ENCODE peak calls at places on chromosomes 11 and 22, in nine cellular contexts. One of them, this sample, is unnamed.

GRCh38 chr22:19718255-19719054 is 4.2 kb downstream of the SEPTIN5 start:
- DNase-seq in A549: no peak
- DNase-seq in HFFc6: no peak
- DNase-seq in cardiac muscle cell: no peak
- DNase-seq in sigmoid colon: no peak
- DNase-seq in mucosa of descending colon: no peak
- DNase-seq in tibial artery: no peak
- DNase-seq in lower leg skin: no peak
- DNase-seq in endothelial cell: no peak
- DNase-seq in this sample: no peak

GRCh38 chr22:38176170-38176741 is 5.4 kb downstream of the PLA2G6 start:
- DNase-seq in A549: no peak
- DNase-seq in HFFc6: peak
- DNase-seq in cardiac muscle cell: no peak
- DNase-seq in sigmoid colon: peak
- DNase-seq in mucosa of descending colon: peak
- DNase-seq in tibial artery: peak
- DNase-seq in lower leg skin: peak
- DNase-seq in endothelial cell: peak
- DNase-seq in this sample: no peak

GRCh38 chr11:113304916-113305315 is 9.5 kb upstream of the TTC12 start:
- DNase-seq in A549: no peak
- DNase-seq in HFFc6: no peak
- DNase-seq in cardiac muscle cell: no peak
- DNase-seq in sigmoid colon: no peak
- DNase-seq in mucosa of descending colon: no peak
- DNase-seq in tibial artery: no peak
- DNase-seq in lower leg skin: no peak
- DNase-seq in endothelial cell: no peak
- DNase-seq in this sample: no peak

GRCh38 chr11:65575568-65576231 is at the start of gene EHBP1L1:
- DNase-seq in A549: peak
- DNase-seq in HFFc6: no peak
- DNase-seq in cardiac muscle cell: peak
- DNase-seq in sigmoid colon: peak
- DNase-seq in mucosa of descending colon: peak
- DNase-seq in tibial artery: peak
- DNase-seq in lower leg skin: peak
- DNase-seq in endothelial cell: peak
- DNase-seq in this sample: no peak

GRCh38 chr11:7596975-7597391 is 76.3 kb downstream of the CYB5R2 start:
- DNase-seq in A549: no peak
- DNase-seq in HFFc6: no peak
- DNase-seq in cardiac muscle cell: no peak
- DNase-seq in sigmoid colon: peak
- DNase-seq in mucosa of descending colon: peak
- DNase-seq in tibial artery: no peak
- DNase-seq in lower leg skin: no peak
- DNase-seq in endothelial cell: no peak
- DNase-seq in this sample: no peak

GRCh38 chr11:78066471-78066870 is 2.8 kb downstream of the THRSP start:
- DNase-seq in A549: no peak
- DNase-seq in HFFc6: no peak
- DNase-seq in cardiac muscle cell: no peak
- DNase-seq in sigmoid colon: no peak
- DNase-seq in mucosa of descending colon: no peak
- DNase-seq in tibial artery: no peak
- DNase-seq in lower leg skin: no peak
- DNase-seq in endothelial cell: no peak
- DNase-seq in this sample: no peak

GRCh38 chr11:118634435-118635236 is 27.2 kb downstream of the PHLDB1 start:
- DNase-seq in A549: no peak
- DNase-seq in HFFc6: no peak
- DNase-seq in cardiac muscle cell: peak
- DNase-seq in sigmoid colon: peak
- DNase-seq in mucosa of descending colon: peak
- DNase-seq in tibial artery: peak
- DNase-seq in lower leg skin: peak
- DNase-seq in endothelial cell: peak
- DNase-seq in this sample: no peak

GRCh38 chr11:36594316-36594989 is at the start of gene IFTAP:
- DNase-seq in A549: peak
- DNase-seq in HFFc6: peak
- DNase-seq in cardiac muscle cell: peak
- DNase-seq in sigmoid colon: peak
- DNase-seq in mucosa of descending colon: peak
- DNase-seq in tibial artery: peak
- DNase-seq in lower leg skin: peak
- DNase-seq in endothelial cell: peak
- DNase-seq in this sample: no peak

GRCh38 chr11:77819921-77820564 is 479 bp downstream of the RSF1 start:
- DNase-seq in A549: peak
- DNase-seq in HFFc6: no peak
- DNase-seq in cardiac muscle cell: peak
- DNase-seq in sigmoid colon: peak
- DNase-seq in mucosa of descending colon: peak
- DNase-seq in tibial artery: peak
- DNase-seq in lower leg skin: peak
- DNase-seq in endothelial cell: peak
- DNase-seq in this sample: no peak

GRCh38 chr11:12921580-12922157 is 87.4 kb upstream of the RASSF10 start:
- DNase-seq in A549: no peak
- DNase-seq in HFFc6: no peak
- DNase-seq in cardiac muscle cell: no peak
- DNase-seq in sigmoid colon: no peak
- DNase-seq in mucosa of descending colon: no peak
- DNase-seq in tibial artery: no peak
- DNase-seq in lower leg skin: no peak
- DNase-seq in endothelial cell: no peak
- DNase-seq in this sample: no peak

GRCh38 chr11:44604171-44604581 is 38.7 kb downstream of the CD82 start:
- DNase-seq in A549: no peak
- DNase-seq in HFFc6: no peak
- DNase-seq in cardiac muscle cell: no peak
- DNase-seq in sigmoid colon: no peak
- DNase-seq in mucosa of descending colon: no peak
- DNase-seq in tibial artery: no peak
- DNase-seq in lower leg skin: no peak
- DNase-seq in endothelial cell: no peak
- DNase-seq in this sample: no peak

GRCh38 chr22:21443735-21444421 is 23.3 kb upstream of the TMEM191C start:
- DNase-seq in A549: no peak
- DNase-seq in HFFc6: no peak
- DNase-seq in cardiac muscle cell: no peak
- DNase-seq in sigmoid colon: peak
- DNase-seq in mucosa of descending colon: peak
- DNase-seq in tibial artery: peak
- DNase-seq in lower leg skin: peak
- DNase-seq in endothelial cell: peak
- DNase-seq in this sample: peak

GRCh38 chr11:47143322-47143721 is 33.4 kb downstream of the ARFGAP2 start:
- DNase-seq in A549: no peak
- DNase-seq in HFFc6: peak
- DNase-seq in cardiac muscle cell: no peak
- DNase-seq in sigmoid colon: peak
- DNase-seq in mucosa of descending colon: no peak
- DNase-seq in tibial artery: peak
- DNase-seq in lower leg skin: peak
- DNase-seq in endothelial cell: no peak
- DNase-seq in this sample: no peak

GRCh38 chr11:128501576-128502549 is 85.5 kb downstream of the ETS1 start:
- DNase-seq in A549: no peak
- DNase-seq in HFFc6: peak
- DNase-seq in cardiac muscle cell: no peak
- DNase-seq in sigmoid colon: no peak
- DNase-seq in mucosa of descending colon: no peak
- DNase-seq in tibial artery: no peak
- DNase-seq in lower leg skin: no peak
- DNase-seq in endothelial cell: peak
- DNase-seq in this sample: no peak

GRCh38 chr11:31794546-31794945 is 16.6 kb downstream of the PAX6 start:
- DNase-seq in A549: no peak
- DNase-seq in HFFc6: no peak
- DNase-seq in cardiac muscle cell: no peak
- DNase-seq in sigmoid colon: no peak
- DNase-seq in mucosa of descending colon: no peak
- DNase-seq in tibial artery: no peak
- DNase-seq in lower leg skin: no peak
- DNase-seq in endothelial cell: no peak
- DNase-seq in this sample: no peak

DNA sequence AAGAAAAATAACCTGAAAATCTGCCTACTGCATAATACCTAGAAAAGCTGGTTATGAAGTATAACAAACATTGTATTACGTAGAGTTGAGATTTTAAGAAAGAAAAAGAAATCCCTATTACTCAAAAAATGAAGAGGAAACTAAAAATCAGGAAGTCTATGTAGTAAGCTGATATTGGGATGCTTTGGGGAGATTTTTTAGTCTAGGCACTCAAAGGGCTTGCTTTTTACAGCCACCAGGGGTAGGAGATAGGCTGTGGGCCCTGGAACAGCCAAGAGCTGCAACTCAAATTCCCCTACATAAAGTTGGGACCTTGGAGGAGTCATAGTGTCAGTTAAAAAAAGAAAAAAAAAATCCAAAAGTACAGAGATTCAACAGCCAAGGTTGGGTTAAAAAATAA is 90.4 kb downstream of the RELT start:
- DNase-seq in A549: no peak
- DNase-seq in HFFc6: no peak
- DNase-seq in cardiac muscle cell: no peak
- DNase-seq in sigmoid colon: no peak
- DNase-seq in mucosa of descending colon: no peak
- DNase-seq in tibial artery: no peak
- DNase-seq in lower leg skin: no peak
- DNase-seq in endothelial cell: no peak
- DNase-seq in this sample: no peak
- TF ChIP-seq CTCF in A549: no peak
- TF ChIP-seq CTCF in HFFc6: peak
- TF ChIP-seq CTCF in cardiac muscle cell: peak
- TF ChIP-seq CTCF in sigmoid colon: no peak
- TF ChIP-seq CTCF in mucosa of descending colon: no peak
- TF ChIP-seq CTCF in tibial artery: no peak
- TF ChIP-seq CTCF in lower leg skin: no peak
- TF ChIP-seq CTCF in endothelial cell: no peak
- TF ChIP-seq CTCF in this sample: no peak

GRCh38 chr11:121323208-121323607 is 30.6 kb downstream of the SC5D start:
- DNase-seq in A549: no peak
- DNase-seq in HFFc6: no peak
- DNase-seq in cardiac muscle cell: no peak
- DNase-seq in sigmoid colon: no peak
- DNase-seq in mucosa of descending colon: no peak
- DNase-seq in tibial artery: no peak
- DNase-seq in lower leg skin: no peak
- DNase-seq in endothelial cell: no peak
- DNase-seq in this sample: no peak
- TF ChIP-seq CTCF in A549: no peak
- TF ChIP-seq CTCF in HFFc6: peak
- TF ChIP-seq CTCF in cardiac muscle cell: no peak
- TF ChIP-seq CTCF in sigmoid colon: no peak
- TF ChIP-seq CTCF in mucosa of descending colon: no peak
- TF ChIP-seq CTCF in tibial artery: no peak
- TF ChIP-seq CTCF in lower leg skin: no peak
- TF ChIP-seq CTCF in endothelial cell: no peak
- TF ChIP-seq CTCF in this sample: peak

GRCh38 chr22:27485842-27486241 is 315.7 kb downstream of the MN1 start:
- DNase-seq in A549: no peak
- DNase-seq in HFFc6: no peak
- DNase-seq in cardiac muscle cell: no peak
- DNase-seq in sigmoid colon: no peak
- DNase-seq in mucosa of descending colon: no peak
- DNase-seq in tibial artery: no peak
- DNase-seq in lower leg skin: no peak
- DNase-seq in endothelial cell: no peak
- DNase-seq in this sample: no peak

GRCh38 chr22:27489265-27489675 is 312.3 kb downstream of the MN1 start:
- DNase-seq in A549: peak
- DNase-seq in HFFc6: peak
- DNase-seq in cardiac muscle cell: no peak
- DNase-seq in sigmoid colon: no peak
- DNase-seq in mucosa of descending colon: peak
- DNase-seq in tibial artery: peak
- DNase-seq in lower leg skin: no peak
- DNase-seq in endothelial cell: no peak
- DNase-seq in this sample: no peak

GRCh38 chr22:27487600-27488450 is 313.7 kb downstream of the MN1 start:
- DNase-seq in A549: peak
- DNase-seq in HFFc6: peak
- DNase-seq in cardiac muscle cell: no peak
- DNase-seq in sigmoid colon: no peak
- DNase-seq in mucosa of descending colon: peak
- DNase-seq in tibial artery: no peak
- DNase-seq in lower leg skin: no peak
- DNase-seq in endothelial cell: no peak
- DNase-seq in this sample: peak

GRCh38 chr22:27490080-27490479 is 311.5 kb downstream of the MN1 start:
- DNase-seq in A549: no peak
- DNase-seq in HFFc6: no peak
- DNase-seq in cardiac muscle cell: no peak
- DNase-seq in sigmoid colon: no peak
- DNase-seq in mucosa of descending colon: no peak
- DNase-seq in tibial artery: no peak
- DNase-seq in lower leg skin: no peak
- DNase-seq in endothelial cell: no peak
- DNase-seq in this sample: peak

DNA sequence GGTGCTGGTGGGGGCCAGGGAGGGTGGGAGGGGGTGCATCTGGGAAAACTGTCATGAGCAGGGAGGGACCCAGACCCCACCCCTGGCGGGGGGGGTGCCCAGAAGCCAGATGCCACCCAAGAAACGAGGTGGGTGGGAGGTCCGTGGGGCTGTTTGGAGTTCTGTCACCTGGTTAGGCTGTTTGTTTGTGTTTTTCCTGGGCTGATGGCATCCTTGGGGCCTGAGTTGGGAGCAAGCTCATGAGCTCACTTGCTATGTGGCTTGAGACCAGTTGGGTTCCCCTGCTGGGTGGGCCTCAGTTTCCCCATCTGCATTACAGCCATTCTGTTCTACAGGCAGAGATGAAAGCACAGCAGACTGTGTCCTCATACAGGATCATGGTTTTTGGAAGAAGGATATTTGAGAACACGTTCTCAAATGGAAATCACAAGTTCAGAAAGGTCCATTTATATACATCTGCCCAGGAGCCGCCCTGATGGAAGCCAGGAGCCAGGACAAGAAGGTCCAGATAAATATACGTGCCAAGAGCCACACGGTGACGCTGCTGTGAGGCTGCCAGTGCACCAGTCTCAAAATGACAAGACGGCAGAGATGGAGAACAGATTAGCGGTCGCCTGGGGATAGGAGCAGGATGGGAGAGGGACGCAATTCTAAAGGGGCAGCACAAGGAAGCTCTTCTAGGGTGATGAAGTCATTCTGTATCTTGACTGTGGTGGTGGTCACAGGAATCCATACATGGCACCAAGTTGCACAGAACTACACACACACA is 312.9 kb downstream of the MN1 start:
- DNase-seq in A549: no peak
- DNase-seq in HFFc6: peak
- DNase-seq in cardiac muscle cell: no peak
- DNase-seq in sigmoid colon: no peak
- DNase-seq in mucosa of descending colon: peak
- DNase-seq in tibial artery: peak
- DNase-seq in lower leg skin: no peak
- DNase-seq in endothelial cell: no peak
- DNase-seq in this sample: peak
- TF ChIP-seq CTCF in A549: no peak
- TF ChIP-seq CTCF in HFFc6: peak
- TF ChIP-seq CTCF in cardiac muscle cell: no peak
- TF ChIP-seq CTCF in sigmoid colon: no peak
- TF ChIP-seq CTCF in mucosa of descending colon: no peak
- TF ChIP-seq CTCF in tibial artery: peak
- TF ChIP-seq CTCF in lower leg skin: no peak
- TF ChIP-seq CTCF in endothelial cell: no peak
- TF ChIP-seq CTCF in this sample: peak

GRCh38 chr11:102807921-102808320 is 10.0 kb upstream of the MMP1 start:
- DNase-seq in A549: peak
- DNase-seq in HFFc6: no peak
- DNase-seq in cardiac muscle cell: no peak
- DNase-seq in sigmoid colon: no peak
- DNase-seq in mucosa of descending colon: no peak
- DNase-seq in tibial artery: no peak
- DNase-seq in lower leg skin: no peak
- DNase-seq in endothelial cell: peak
- DNase-seq in this sample: no peak
- TF ChIP-seq CTCF in A549: peak
- TF ChIP-seq CTCF in HFFc6: peak
- TF ChIP-seq CTCF in cardiac muscle cell: peak
- TF ChIP-seq CTCF in sigmoid colon: no peak
- TF ChIP-seq CTCF in mucosa of descending colon: no peak
- TF ChIP-seq CTCF in tibial artery: no peak
- TF ChIP-seq CTCF in lower leg skin: no peak
- TF ChIP-seq CTCF in endothelial cell: peak
- TF ChIP-seq CTCF in this sample: peak